ENCODE peak calls at places on chromosome X, in seven cellular contexts. L is cardiac muscle cell, P is astrocyte of the spinal cord, H is tibial nerve, T is uterus, Y is GM12865, I is heart right ventricle. C is an unnamed sample.

GRCh38 chrX:20427173-20427770 is 160.6 kb upstream of the RPS6KA3 start:
- DNase-seq in L (no peak), H (no peak), T (no peak), P (no peak), Y (peak), I (no peak), C (no peak)

GRCh38 chrX:638482-639131 is 8.0 kb downstream of the SHOX start:
- DNase-seq in I (no peak), Y (no peak), H (no peak), T (no peak), P (no peak), L (no peak), C (no peak)

GRCh38 chrX:17590892-17591740 is 146.2 kb upstream of the SCML1 start:
- DNase-seq in T (peak), L (peak), I (peak), H (peak), P (peak), Y (peak), C (no peak)

GRCh38 chrX:31166416-31166815 is 94.6 kb upstream of the FTHL17 start:
- DNase-seq in T (no peak), P (no peak), Y (no peak), I (no peak), H (no peak), L (peak), C (no peak)

GRCh38 chrX:8341814-8342590 is 122.6 kb upstream of the VCX3B start:
- DNase-seq in Y (no peak), H (no peak), P (peak), I (no peak), T (no peak), L (peak), C (no peak)

GRCh38 chrX:130039847-130040246 is 57.4 kb downstream of the BCORL1 start:
- DNase-seq in L (peak), H (no peak), Y (no peak), P (no peak), I (no peak), T (no peak), C (no peak)

GRCh38 chrX:154378059-154378798 is 866 bp upstream of the EMD start:
- DNase-seq in H (no peak), P (peak), L (peak), I (peak), Y (no peak), T (peak), C (no peak)

GRCh38 chrX:65586491-65586890 is 51.9 kb upstream of the LAS1L start:
- DNase-seq in I (no peak), Y (no peak), L (peak), H (no peak), P (peak), T (no peak), C (no peak)

GRCh38 chrX:147958316-147958715 is 22.8 kb upstream of the FMR1NB start:
- DNase-seq in I (no peak), Y (no peak), L (no peak), P (peak), T (no peak), H (no peak), C (no peak)

DNA sequence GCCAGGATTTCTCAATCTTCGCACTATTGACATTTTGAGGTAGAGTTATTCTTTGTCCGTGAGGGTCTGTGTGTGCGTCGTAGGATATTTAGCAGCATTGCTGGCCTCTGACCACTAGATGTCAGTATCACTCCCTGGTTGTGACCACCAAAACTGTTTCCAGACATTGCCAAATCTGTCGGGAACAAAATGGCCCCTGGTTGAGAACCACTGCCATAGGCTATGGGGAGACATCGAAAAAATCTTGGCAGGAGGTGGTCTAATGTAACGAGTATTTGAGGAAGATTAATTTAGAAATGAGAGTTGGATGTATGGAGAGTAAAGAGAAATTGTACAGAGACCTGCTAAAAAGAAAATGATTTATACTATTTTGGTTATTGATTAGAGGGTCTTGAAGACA is 108.4 kb downstream of the DOCK11 start:
- DNase-seq in Y (peak), H (peak), I (no peak), P (peak), T (peak), L (peak), C (no peak)
- TF ChIP-seq CTCF in Y (peak), H (peak), I (peak), P (peak), T (peak), L (peak), C (no peak)

DNA sequence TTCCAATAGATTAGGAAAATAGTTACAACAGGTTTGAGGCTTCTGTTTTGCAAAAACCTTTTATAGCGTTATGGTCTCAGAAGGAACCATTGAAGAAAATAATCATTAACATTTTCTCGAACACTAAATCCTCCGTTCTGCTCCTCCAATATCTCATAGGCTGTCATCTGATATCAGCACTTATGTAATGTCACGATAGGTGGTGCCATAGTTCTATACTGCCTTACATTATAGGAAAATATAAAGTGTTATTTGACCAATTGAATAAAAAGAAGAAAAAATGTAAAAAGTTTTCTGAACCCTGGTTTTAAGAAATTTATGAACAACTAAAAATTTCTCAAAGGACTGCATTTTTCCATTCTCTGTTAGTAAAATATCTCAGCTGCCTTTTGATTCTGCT is 291.4 kb downstream of the RPA4 start:
- DNase-seq in Y (no peak), T (no peak), H (no peak), L (no peak), I (no peak), P (no peak), C (no peak)
- TF ChIP-seq CTCF in Y (no peak), T (no peak), H (no peak), L (no peak), I (no peak), P (no peak), C (no peak)

DNA sequence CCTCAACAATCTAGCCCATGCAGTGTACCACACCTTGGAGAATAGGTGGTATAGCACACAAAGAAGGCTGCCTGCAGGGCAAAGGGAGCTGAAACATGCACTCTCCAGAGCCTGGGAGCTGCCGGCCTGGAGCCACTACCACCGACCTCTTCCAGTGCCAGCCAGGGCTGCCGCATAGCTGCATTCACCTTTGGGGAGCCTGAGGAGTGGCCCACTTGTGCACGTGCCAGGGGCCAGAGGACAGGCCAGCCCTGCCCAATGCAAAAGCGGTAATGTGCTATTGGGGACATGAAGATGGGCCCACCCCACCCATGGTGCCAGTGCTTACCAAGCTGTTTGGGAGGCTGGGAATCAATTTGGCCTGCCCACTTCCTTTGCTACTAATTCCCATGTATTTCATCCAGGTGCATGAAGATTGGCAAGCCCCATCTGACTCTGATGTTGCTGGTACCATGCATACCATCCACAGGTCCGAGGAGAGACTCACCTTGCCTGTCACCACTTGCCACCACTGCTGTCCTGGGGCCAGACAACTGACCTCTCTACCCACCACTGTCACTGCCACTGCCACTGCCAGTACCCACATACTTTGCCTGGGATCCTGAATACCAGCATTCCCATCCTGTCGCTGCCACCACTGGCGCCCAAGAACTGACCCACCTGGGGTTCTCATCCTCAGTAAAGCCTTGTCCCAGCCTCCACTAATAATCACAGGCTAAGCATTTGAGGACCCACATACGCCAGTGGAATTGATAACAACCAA is 506.9 kb downstream of the MAGEB5 start:
- DNase-seq in P (no peak), I (no peak), Y (no peak), T (no peak), H (no peak), L (no peak), C (no peak)
- TF ChIP-seq CTCF in P (no peak), I (no peak), Y (no peak), T (no peak), H (no peak), L (no peak), C (no peak)

GRCh38 chrX:43949669-43950068 is 23.5 kb downstream of the NDP start:
- DNase-seq in T (no peak), H (peak), L (no peak), P (no peak), Y (peak), I (peak), C (no peak)
- TF ChIP-seq CTCF in T (peak), H (peak), L (peak), P (peak), Y (peak), I (peak), C (no peak)

DNA sequence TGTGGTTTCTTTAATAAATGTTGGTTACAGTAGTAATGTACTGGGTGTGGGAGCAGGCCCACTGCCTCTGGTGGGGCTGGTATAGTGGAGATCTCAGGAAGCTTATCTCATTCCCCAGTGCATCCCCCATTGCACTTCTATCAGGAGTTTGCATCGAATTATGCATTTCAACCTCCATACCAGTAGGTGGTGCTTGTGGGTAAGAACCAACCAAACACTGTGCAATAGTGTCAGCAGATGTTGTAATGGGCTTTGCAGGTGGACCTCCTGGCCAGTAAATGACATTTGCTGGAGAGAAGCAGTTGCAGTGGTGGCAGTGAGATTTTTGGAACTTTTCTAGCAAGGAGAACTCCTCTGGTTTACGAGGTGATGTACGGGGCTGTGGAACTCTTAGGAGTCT is 150.6 kb downstream of the POU3F4 start:
- DNase-seq in P (no peak), L (no peak), H (no peak), I (no peak), T (no peak), Y (no peak), C (no peak)
- TF ChIP-seq CTCF in P (no peak), L (no peak), H (no peak), I (no peak), T (no peak), Y (peak), C (no peak)

GRCh38 chrX:135185795-135186443 is 14.7 kb upstream of the CT55 start:
- DNase-seq in I (no peak), L (peak), T (no peak), H (peak), P (peak), Y (peak), C (no peak)
- TF ChIP-seq CTCF in I (peak), L (peak), T (no peak), H (no peak), P (peak), Y (peak), C (no peak)

GRCh38 chrX:112695494-112695893 is 15.8 kb upstream of the LHFPL1 start:
- DNase-seq in H (no peak), Y (no peak), I (no peak), L (no peak), T (no peak), P (no peak), C (no peak)

GRCh38 chrX:112694811-112695210 is 15.1 kb upstream of the LHFPL1 start:
- DNase-seq in H (no peak), T (no peak), Y (no peak), I (no peak), P (no peak), L (no peak), C (no peak)

GRCh38 chrX:112694062-112694461 is 14.3 kb upstream of the LHFPL1 start:
- DNase-seq in I (no peak), H (no peak), P (no peak), L (no peak), T (no peak), Y (no peak), C (no peak)

GRCh38 chrX:112698946-112699345 is 19.2 kb upstream of the LHFPL1 start:
- DNase-seq in Y (no peak), H (no peak), P (no peak), I (no peak), T (no peak), L (no peak), C (no peak)

DNA sequence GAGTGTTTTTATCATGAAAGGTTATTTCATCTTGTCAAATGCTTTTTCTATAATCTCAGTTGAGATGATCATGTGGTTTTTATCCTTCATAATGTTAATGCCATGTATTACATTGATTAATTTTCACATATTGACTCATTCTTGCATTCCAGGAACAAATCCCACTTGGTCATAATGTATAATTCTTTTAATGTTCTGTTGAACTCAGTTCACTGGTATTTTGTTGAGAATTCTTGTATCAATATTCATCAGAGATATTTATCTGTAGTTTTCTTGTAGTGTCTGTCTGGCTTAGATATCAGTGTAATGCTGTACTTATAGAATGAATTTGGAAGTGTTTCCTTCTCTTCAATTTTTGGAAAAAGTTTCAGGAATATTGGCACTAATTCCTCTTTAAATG is 16.8 kb upstream of the LHFPL1 start:
- DNase-seq in T (no peak), L (no peak), P (no peak), Y (no peak), I (no peak), H (no peak), C (no peak)
- TF ChIP-seq CTCF in T (no peak), L (no peak), P (no peak), Y (no peak), I (no peak), H (no peak), C (no peak)

GRCh38 chrX:70176938-70177533 is at the start of gene DGAT2L6:
- DNase-seq in L (no peak), H (no peak), T (no peak), I (no peak), P (no peak), Y (peak), C (no peak)
- TF ChIP-seq CTCF in L (no peak), H (no peak), T (no peak), I (no peak), P (no peak), Y (no peak), C (no peak)